ENCODE peak calls at places on chromosome 6, in ten cellular contexts. One of them, this sample, is unnamed.

GRCh38 chr6:107532707-107533106 is 42.8 kb downstream of the SOBP start:
- DNase-seq in heart right ventricle: peak; percentile 31
- DNase-seq in cardiac fibroblast: no peak
- DNase-seq in lung: no peak
- DNase-seq in adrenal gland: no peak
- DNase-seq in stomach: no peak
- DNase-seq in fibroblast of lung: no peak
- DNase-seq in NB4: no peak
- DNase-seq in A549: no peak
- DNase-seq in HCT116: no peak
- DNase-seq in this sample: no peak

GRCh38 chr6:26087284-26088115 is at the start of gene HFE:
- DNase-seq in lung: peak; percentile 52
- DNase-seq in heart right ventricle: peak; percentile 65
- DNase-seq in adrenal gland: peak; percentile 66
- DNase-seq in NB4: peak; percentile 53
- DNase-seq in cardiac fibroblast: peak; percentile 70
- DNase-seq in stomach: peak; percentile 51
- DNase-seq in HCT116: no peak
- DNase-seq in A549: peak; percentile 24
- DNase-seq in fibroblast of lung: peak; percentile 67
- DNase-seq in this sample: peak; percentile 54

GRCh38 chr6:64012351-64013060 is 376.9 kb downstream of the PHF3 start:
- DNase-seq in adrenal gland: no peak
- DNase-seq in heart right ventricle: no peak
- DNase-seq in fibroblast of lung: peak; percentile 87
- DNase-seq in A549: peak; percentile 2
- DNase-seq in HCT116: no peak
- DNase-seq in cardiac fibroblast: peak; percentile 71
- DNase-seq in stomach: no peak
- DNase-seq in NB4: peak; percentile 32
- DNase-seq in lung: no peak
- DNase-seq in this sample: peak; percentile 75

GRCh38 chr6:132919028-132919427 is 104.7 kb downstream of the RPS12 start:
- DNase-seq in heart right ventricle: no peak
- DNase-seq in NB4: no peak
- DNase-seq in lung: no peak
- DNase-seq in HCT116: no peak
- DNase-seq in stomach: no peak
- DNase-seq in cardiac fibroblast: peak; percentile 56
- DNase-seq in A549: no peak
- DNase-seq in adrenal gland: no peak
- DNase-seq in fibroblast of lung: peak; percentile 84
- DNase-seq in this sample: no peak

GRCh38 chr6:43985329-43985728 is 141.9 kb downstream of the MRPL14 start:
- DNase-seq in heart right ventricle: no peak
- DNase-seq in stomach: no peak
- DNase-seq in HCT116: no peak
- DNase-seq in NB4: no peak
- DNase-seq in A549: no peak
- DNase-seq in adrenal gland: no peak
- DNase-seq in cardiac fibroblast: no peak
- DNase-seq in lung: no peak
- DNase-seq in fibroblast of lung: no peak
- DNase-seq in this sample: no peak

GRCh38 chr6:169832247-169832948 is 81.0 kb downstream of the ERMARD start:
- DNase-seq in NB4: no peak
- DNase-seq in heart right ventricle: no peak
- DNase-seq in lung: peak; percentile 20
- DNase-seq in A549: no peak
- DNase-seq in cardiac fibroblast: peak; percentile 5
- DNase-seq in fibroblast of lung: no peak
- DNase-seq in stomach: peak; percentile 44
- DNase-seq in adrenal gland: no peak
- DNase-seq in HCT116: no peak
- DNase-seq in this sample: peak; percentile 60

GRCh38 chr6:76697585-76697984 is 625.1 kb upstream of the IMPG1 start:
- DNase-seq in heart right ventricle: no peak
- DNase-seq in A549: no peak
- DNase-seq in lung: no peak
- DNase-seq in cardiac fibroblast: peak; percentile 34
- DNase-seq in fibroblast of lung: peak; percentile 6
- DNase-seq in stomach: no peak
- DNase-seq in adrenal gland: no peak
- DNase-seq in HCT116: peak; percentile 61
- DNase-seq in NB4: peak; percentile 12
- DNase-seq in this sample: peak; percentile 34

GRCh38 chr6:13357551-13358075 is 29.3 kb upstream of the TBC1D7 start:
- DNase-seq in adrenal gland: no peak
- DNase-seq in cardiac fibroblast: peak; percentile 57
- DNase-seq in HCT116: no peak
- DNase-seq in fibroblast of lung: peak; percentile 79
- DNase-seq in A549: no peak
- DNase-seq in lung: no peak
- DNase-seq in NB4: no peak
- DNase-seq in stomach: no peak
- DNase-seq in heart right ventricle: no peak
- DNase-seq in this sample: no peak

GRCh38 chr6:41707565-41708200 is 27.7 kb downstream of the TFEB start:
- DNase-seq in HCT116: no peak
- DNase-seq in heart right ventricle: no peak
- DNase-seq in A549: no peak
- DNase-seq in NB4: peak; percentile 71
- DNase-seq in adrenal gland: peak; percentile 36
- DNase-seq in lung: no peak
- DNase-seq in cardiac fibroblast: no peak
- DNase-seq in stomach: no peak
- DNase-seq in fibroblast of lung: no peak
- DNase-seq in this sample: no peak
- H3K4me3 ChIP-seq in HCT116: no peak overlapping the region
- H3K4me3 ChIP-seq in heart right ventricle: no peak overlapping the region
- H3K4me3 ChIP-seq in A549: no peak overlapping the region
- H3K4me3 ChIP-seq in NB4: no peak overlapping the region
- H3K4me3 ChIP-seq in adrenal gland: no peak overlapping the region
- H3K4me3 ChIP-seq in lung: no peak overlapping the region
- H3K4me3 ChIP-seq in cardiac fibroblast: no peak overlapping the region
- H3K4me3 ChIP-seq in stomach: no peak overlapping the region
- H3K4me3 ChIP-seq in fibroblast of lung: no peak overlapping the region
- H3K4me3 ChIP-seq in this sample: no peak overlapping the region

GRCh38 chr6:34521463-34522288 is 34.5 kb downstream of the SPDEF start:
- DNase-seq in adrenal gland: no peak
- DNase-seq in heart right ventricle: no peak
- DNase-seq in HCT116: no peak
- DNase-seq in cardiac fibroblast: no peak
- DNase-seq in NB4: peak; percentile 68
- DNase-seq in stomach: no peak
- DNase-seq in fibroblast of lung: no peak
- DNase-seq in A549: no peak
- DNase-seq in lung: no peak
- DNase-seq in this sample: no peak

GRCh38 chr6:34520645-34521462 is 35.3 kb downstream of the SPDEF start:
- DNase-seq in cardiac fibroblast: no peak
- DNase-seq in HCT116: no peak
- DNase-seq in lung: no peak
- DNase-seq in adrenal gland: no peak
- DNase-seq in A549: no peak
- DNase-seq in fibroblast of lung: no peak
- DNase-seq in heart right ventricle: no peak
- DNase-seq in NB4: no peak
- DNase-seq in stomach: no peak
- DNase-seq in this sample: no peak

GRCh38 chr6:34517966-34518365 is 38.2 kb downstream of the SPDEF start:
- DNase-seq in A549: no peak
- DNase-seq in cardiac fibroblast: no peak
- DNase-seq in HCT116: no peak
- DNase-seq in heart right ventricle: no peak
- DNase-seq in lung: no peak
- DNase-seq in adrenal gland: no peak
- DNase-seq in stomach: no peak
- DNase-seq in NB4: no peak
- DNase-seq in fibroblast of lung: no peak
- DNase-seq in this sample: no peak

GRCh38 chr6:34518669-34519365 is 37.3 kb downstream of the SPDEF start:
- DNase-seq in heart right ventricle: no peak
- DNase-seq in cardiac fibroblast: no peak
- DNase-seq in A549: no peak
- DNase-seq in HCT116: no peak
- DNase-seq in fibroblast of lung: no peak
- DNase-seq in stomach: no peak
- DNase-seq in lung: no peak
- DNase-seq in adrenal gland: no peak
- DNase-seq in NB4: no peak
- DNase-seq in this sample: no peak

GRCh38 chr6:34519971-34520644 is 36.0 kb downstream of the SPDEF start:
- DNase-seq in fibroblast of lung: no peak
- DNase-seq in adrenal gland: no peak
- DNase-seq in cardiac fibroblast: no peak
- DNase-seq in lung: no peak
- DNase-seq in NB4: no peak
- DNase-seq in HCT116: no peak
- DNase-seq in heart right ventricle: no peak
- DNase-seq in stomach: no peak
- DNase-seq in A549: no peak
- DNase-seq in this sample: no peak
- TF ChIP-seq CTCF in fibroblast of lung: no peak
- TF ChIP-seq CTCF in adrenal gland: no peak
- TF ChIP-seq CTCF in cardiac fibroblast: no peak
- TF ChIP-seq CTCF in lung: no peak
- TF ChIP-seq CTCF in NB4: no peak
- TF ChIP-seq CTCF in HCT116: no peak
- TF ChIP-seq CTCF in heart right ventricle: no peak
- TF ChIP-seq CTCF in stomach: no peak
- TF ChIP-seq CTCF in A549: no peak
- TF ChIP-seq CTCF in this sample: no peak

DNA sequence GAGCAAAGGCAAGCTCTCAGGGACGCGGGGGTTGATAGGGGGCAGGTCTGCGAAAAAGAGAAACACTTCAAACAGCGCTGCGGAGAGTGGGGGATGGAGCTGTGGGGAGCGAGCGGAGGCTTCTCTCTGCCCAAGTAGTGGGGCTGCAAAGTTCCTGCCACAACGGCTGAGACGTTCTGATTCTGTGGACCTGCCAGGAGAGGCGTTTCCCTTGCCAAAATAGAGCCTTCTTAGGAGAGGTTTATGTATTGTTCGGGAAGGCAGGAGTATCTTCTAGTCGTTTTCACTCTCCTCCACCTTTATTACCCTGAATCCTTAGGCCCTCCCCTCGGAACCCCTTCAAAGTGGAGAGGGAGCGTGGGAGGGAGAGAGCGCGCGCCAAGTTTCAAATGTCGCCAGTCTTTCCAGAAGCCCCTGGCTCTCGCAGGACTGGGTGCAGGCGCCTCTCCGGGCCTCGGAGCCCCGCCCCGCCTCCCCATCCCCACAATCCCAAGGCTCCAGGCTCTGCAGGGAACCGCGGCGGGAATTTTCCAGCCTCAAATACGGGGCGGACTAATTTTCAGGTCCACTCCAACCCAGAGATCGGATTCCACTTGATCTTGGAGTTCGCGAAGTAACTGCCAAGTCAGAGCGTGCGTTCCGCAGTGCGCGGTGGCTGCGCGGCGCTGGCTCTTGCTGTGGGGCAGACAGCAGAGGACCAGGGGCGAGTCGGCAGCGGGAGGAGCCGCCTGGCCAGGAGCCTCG is 10.0 kb upstream of the POU3F2 start:
- DNase-seq in A549: no peak
- DNase-seq in lung: no peak
- DNase-seq in adrenal gland: no peak
- DNase-seq in HCT116: no peak
- DNase-seq in NB4: no peak
- DNase-seq in fibroblast of lung: no peak
- DNase-seq in stomach: no peak
- DNase-seq in heart right ventricle: no peak
- DNase-seq in cardiac fibroblast: no peak
- DNase-seq in this sample: no peak
- H3K4me3 ChIP-seq in A549: no peak overlapping the region
- H3K4me3 ChIP-seq in lung: no peak overlapping the region
- H3K4me3 ChIP-seq in adrenal gland: no peak overlapping the region
- H3K4me3 ChIP-seq in HCT116: no peak overlapping the region
- H3K4me3 ChIP-seq in NB4: no peak overlapping the region
- H3K4me3 ChIP-seq in fibroblast of lung: no peak overlapping the region
- H3K4me3 ChIP-seq in stomach: no peak overlapping the region
- H3K4me3 ChIP-seq in heart right ventricle: no peak overlapping the region
- H3K4me3 ChIP-seq in cardiac fibroblast: no peak overlapping the region
- H3K4me3 ChIP-seq in this sample: no peak overlapping the region

GRCh38 chr6:158253248-158253647 is 59.0 kb upstream of the TULP4 start:
- DNase-seq in stomach: no peak
- DNase-seq in NB4: no peak
- DNase-seq in HCT116: no peak
- DNase-seq in lung: no peak
- DNase-seq in A549: no peak
- DNase-seq in cardiac fibroblast: no peak
- DNase-seq in fibroblast of lung: no peak
- DNase-seq in adrenal gland: no peak
- DNase-seq in heart right ventricle: no peak
- DNase-seq in this sample: no peak

GRCh38 chr6:158251565-158251964 is 60.7 kb upstream of the TULP4 start:
- DNase-seq in stomach: no peak
- DNase-seq in heart right ventricle: no peak
- DNase-seq in A549: no peak
- DNase-seq in cardiac fibroblast: no peak
- DNase-seq in adrenal gland: no peak
- DNase-seq in HCT116: no peak
- DNase-seq in lung: no peak
- DNase-seq in fibroblast of lung: no peak
- DNase-seq in NB4: no peak
- DNase-seq in this sample: no peak

GRCh38 chr6:158255280-158255973 is 56.8 kb upstream of the TULP4 start:
- DNase-seq in cardiac fibroblast: no peak
- DNase-seq in lung: no peak
- DNase-seq in heart right ventricle: no peak
- DNase-seq in stomach: no peak
- DNase-seq in A549: no peak
- DNase-seq in adrenal gland: no peak
- DNase-seq in fibroblast of lung: no peak
- DNase-seq in HCT116: no peak
- DNase-seq in NB4: no peak
- DNase-seq in this sample: no peak

GRCh38 chr6:158244373-158244772 is 67.9 kb upstream of the TULP4 start:
- DNase-seq in heart right ventricle: no peak
- DNase-seq in cardiac fibroblast: no peak
- DNase-seq in NB4: no peak
- DNase-seq in stomach: no peak
- DNase-seq in adrenal gland: no peak
- DNase-seq in A549: no peak
- DNase-seq in fibroblast of lung: no peak
- DNase-seq in HCT116: no peak
- DNase-seq in lung: no peak
- DNase-seq in this sample: no peak

DNA sequence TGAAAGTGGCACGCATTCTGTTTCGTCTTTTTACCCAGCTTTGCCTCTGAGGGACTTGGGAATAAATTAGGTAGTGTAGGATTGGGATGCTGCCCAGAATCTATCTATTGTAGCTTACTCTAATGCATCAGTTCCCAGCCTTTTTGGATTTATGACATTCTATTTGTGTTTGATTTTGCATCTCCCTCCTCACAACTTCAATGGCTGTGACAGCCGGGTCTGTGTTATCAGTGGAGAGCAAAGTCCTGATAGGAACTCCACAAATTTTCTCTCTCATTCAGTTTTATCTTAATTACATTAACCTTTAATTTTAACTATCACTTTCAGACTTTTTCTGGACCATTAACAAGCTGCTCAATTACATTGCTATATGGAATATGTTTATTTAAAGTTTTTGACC is 62.8 kb upstream of the TULP4 start:
- DNase-seq in fibroblast of lung: no peak
- DNase-seq in heart right ventricle: no peak
- DNase-seq in adrenal gland: no peak
- DNase-seq in lung: no peak
- DNase-seq in stomach: no peak
- DNase-seq in A549: no peak
- DNase-seq in NB4: no peak
- DNase-seq in HCT116: no peak
- DNase-seq in cardiac fibroblast: no peak
- DNase-seq in this sample: no peak
- TF ChIP-seq CTCF in fibroblast of lung: no peak
- TF ChIP-seq CTCF in heart right ventricle: no peak
- TF ChIP-seq CTCF in adrenal gland: no peak
- TF ChIP-seq CTCF in lung: no peak
- TF ChIP-seq CTCF in stomach: no peak
- TF ChIP-seq CTCF in A549: no peak
- TF ChIP-seq CTCF in NB4: no peak
- TF ChIP-seq CTCF in HCT116: no peak
- TF ChIP-seq CTCF in cardiac fibroblast: no peak
- TF ChIP-seq CTCF in this sample: no peak